ENCODE peak calls at places on chromosomes 5 and 9, in six cellular contexts. X, T, L, M, P and B are unnamed samples.

GRCh38 chr9:948497-948896 is 28.0 kb upstream of the DMRT3 start:
- DNase-seq in P (no peak), X (no peak), M (no peak), L (no peak), T (no peak), B (no peak)

GRCh38 chr5:166926098-166926497 is 1365.3 kb upstream of the WWC1 start:
- DNase-seq in X (no peak), T (no peak), P (no peak), L (no peak), M (no peak), B (no peak)

GRCh38 chr9:135440620-135441019 is 39.0 kb upstream of the PPP1R26 start:
- DNase-seq in X (no peak), P (no peak), M (peak), T (no peak), L (no peak), B (no peak)

GRCh38 chr5:147754372-147755122 is 28.0 kb downstream of the JAKMIP2 start:
- DNase-seq in L (no peak), T (no peak), X (no peak), M (no peak), P (no peak), B (no peak)

GRCh38 chr5:178281321-178281720 is 48.7 kb upstream of the PHYKPL start:
- DNase-seq in T (no peak), L (no peak), P (no peak), X (no peak), M (no peak), B (no peak)

GRCh38 chr9:83041771-83042170 is 21.2 kb downstream of the RASEF start:
- DNase-seq in M (no peak), X (no peak), T (no peak), P (no peak), L (no peak), B (no peak)

GRCh38 chr5:120134944-120135343 is 329.2 kb upstream of the PRR16 start:
- DNase-seq in X (no peak), T (no peak), L (no peak), M (no peak), P (no peak), B (no peak)

GRCh38 chr5:151213803-151214613 is 9.9 kb downstream of the CCDC69 start:
- DNase-seq in X (no peak), M (peak), P (peak), L (peak), T (peak), B (peak)

GRCh38 chr9:16553869-16554540 is 316.5 kb downstream of the BNC2 start:
- DNase-seq in T (no peak), X (no peak), L (no peak), P (no peak), M (no peak), B (no peak)

GRCh38 chr9:37385286-37385685 is 37.2 kb upstream of the GRHPR start:
- DNase-seq in X (no peak), L (no peak), T (no peak), M (no peak), P (no peak), B (no peak)

GRCh38 chr5:60403343-60404006 is 296.5 kb downstream of the DEPDC1B start:
- DNase-seq in P (peak), X (no peak), L (no peak), M (no peak), T (no peak), B (no peak)

GRCh38 chr9:106927916-106928315 is 65.0 kb downstream of the ZNF462 start:
- DNase-seq in M (no peak), L (no peak), X (no peak), P (no peak), T (no peak), B (no peak)

GRCh38 chr9:91755761-91756638 is 194.0 kb downstream of the ROR2 start:
- DNase-seq in L (no peak), X (no peak), M (no peak), T (no peak), P (no peak), B (no peak)

GRCh38 chr5:38847549-38848341 is 1.9 kb downstream of the OSMR start:
- DNase-seq in L (no peak), T (no peak), P (no peak), M (no peak), X (no peak), B (no peak)

GRCh38 chr5:149466457-149466972 is 84.7 kb downstream of the CSNK1A1 start:
- DNase-seq in M (no peak), X (no peak), T (no peak), L (peak), P (no peak), B (no peak)

GRCh38 chr5:131783357-131783756 is 13.5 kb downstream of the FNIP1 start:
- DNase-seq in T (no peak), P (no peak), M (no peak), L (no peak), X (no peak), B (no peak)

GRCh38 chr5:168324864-168325615 is 33.6 kb downstream of the WWC1 start:
- DNase-seq in X (no peak), M (no peak), T (no peak), P (peak), L (no peak), B (no peak)

GRCh38 chr5:14247054-14247386 is 103.9 kb downstream of the TRIO start:
- DNase-seq in X (no peak), L (no peak), P (no peak), M (no peak), T (no peak), B (no peak)

GRCh38 chr9:15416880-15417279 is 5.8 kb upstream of the SNAPC3 start:
- DNase-seq in P (no peak), M (peak), X (peak), T (no peak), L (peak), B (no peak)

GRCh38 chr5:37926732-37927131 is 86.9 kb upstream of the GDNF start:
- DNase-seq in L (no peak), T (no peak), X (no peak), P (no peak), M (no peak), B (no peak)

GRCh38 chr5:134289509-134290113 is 63.7 kb upstream of the PPP2CA start:
- DNase-seq in P (no peak), X (peak), L (peak), M (peak), T (peak), B (peak)

GRCh38 chr9:12916037-12916436 is 141.2 kb downstream of the LURAP1L start:
- DNase-seq in X (no peak), T (no peak), L (no peak), P (no peak), M (no peak), B (no peak)

GRCh38 chr5:140141241-140141640 is 15.5 kb downstream of the IGIP start:
- DNase-seq in X (peak), T (no peak), L (no peak), M (no peak), P (peak), B (no peak)

GRCh38 chr5:133664422-133664821 is 52.1 kb upstream of the FSTL4 start:
- DNase-seq in M (no peak), X (no peak), L (no peak), T (no peak), P (no peak), B (no peak)

GRCh38 chr5:124658867-124659557 is 87.4 kb downstream of the ZNF608 start:
- DNase-seq in P (no peak), T (no peak), X (no peak), L (no peak), M (no peak), B (no peak)

GRCh38 chr9:116288658-116289057 is 135.1 kb downstream of the PAPPA start:
- DNase-seq in M (no peak), L (peak), P (no peak), T (no peak), X (peak), B (no peak)

GRCh38 chr5:31033295-31033694 is 160.2 kb upstream of the CDH6 start:
- DNase-seq in L (no peak), P (no peak), X (no peak), T (no peak), M (no peak), B (no peak)

GRCh38 chr5:61301345-61301744 is 30.7 kb upstream of the ZSWIM6 start:
- DNase-seq in L (no peak), M (no peak), P (no peak), T (no peak), X (peak), B (no peak)

GRCh38 chr5:81183811-81184748 is 49.0 kb upstream of the CKMT2 start:
- DNase-seq in T (no peak), P (no peak), M (no peak), L (no peak), X (no peak), B (no peak)

GRCh38 chr5:134584662-134585061 is 48.0 kb downstream of the SAR1B start:
- DNase-seq in X (no peak), M (no peak), T (no peak), L (no peak), P (no peak), B (no peak)

GRCh38 chr9:127763918-127764384 is 14.5 kb downstream of the SH2D3C start:
- DNase-seq in X (no peak), P (no peak), L (peak), T (peak), M (peak), B (peak)

GRCh38 chr5:156824800-156825199 is 25.3 kb upstream of the PPP1R2B start:
- DNase-seq in T (no peak), P (no peak), L (peak), M (no peak), X (peak), B (no peak)

GRCh38 chr5:14486486-14486885 is 95.1 kb upstream of the OTULINL start:
- DNase-seq in T (no peak), X (no peak), L (no peak), P (no peak), M (no peak), B (no peak)

GRCh38 chr5:18113724-18114123 is 479.5 kb downstream of the TAF11L14 start:
- DNase-seq in T (no peak), M (no peak), P (no peak), L (no peak), X (no peak), B (no peak)

GRCh38 chr9:129497837-129498450 is 123.0 kb downstream of the C9orf50 start:
- DNase-seq in L (peak), P (no peak), M (no peak), X (no peak), T (no peak), B (peak)

GRCh38 chr9:22682536-22683392 is 236.1 kb downstream of the DMRTA1 start:
- DNase-seq in L (no peak), P (no peak), X (peak), T (no peak), M (no peak), B (no peak)

GRCh38 chr9:94804917-94805544 is 78.5 kb downstream of the AOPEP start:
- DNase-seq in T (no peak), X (no peak), P (no peak), M (no peak), L (no peak), B (no peak)
- TF ChIP-seq CTCF in T (no peak), X (no peak), P (no peak), M (no peak), L (no peak), B (no peak)

DNA sequence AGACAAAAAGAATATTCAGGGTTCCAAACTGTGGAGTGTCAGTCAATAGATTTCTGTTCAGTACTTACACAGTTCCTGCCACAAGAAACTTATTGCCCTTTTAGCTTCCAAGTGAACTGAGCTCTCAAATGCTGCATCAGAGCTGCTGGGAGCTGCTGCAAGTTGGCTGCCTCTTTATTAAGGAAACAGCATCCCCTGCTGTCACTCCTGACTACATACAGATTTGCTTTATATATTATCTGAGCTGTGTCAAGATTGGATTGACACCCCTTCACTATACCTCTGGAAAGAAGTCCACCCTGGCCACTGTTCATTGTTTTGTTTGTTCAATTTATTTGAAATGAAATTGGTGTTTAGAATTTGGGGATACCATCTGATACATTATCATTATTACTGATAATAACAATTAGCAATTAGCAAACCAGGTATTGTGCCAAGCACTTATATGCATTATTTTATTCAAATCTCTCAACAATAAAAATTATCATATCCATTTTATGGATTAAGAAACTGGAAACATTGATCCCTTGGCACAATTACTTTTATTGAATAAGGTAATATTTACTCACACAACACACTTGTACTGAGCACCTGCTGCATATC is 16.4 kb upstream of the C5orf58 start:
- DNase-seq in L (peak), P (no peak), M (peak), T (no peak), X (no peak), B (no peak)
- TF ChIP-seq CTCF in L (peak), P (no peak), M (peak), T (peak), X (peak), B (no peak)

GRCh38 chr5:101009758-101010519 is 106.9 kb upstream of the ST8SIA4 start:
- DNase-seq in X (no peak), M (no peak), T (no peak), L (no peak), P (no peak), B (no peak)

GRCh38 chr5:101018299-101018698 is 115.2 kb upstream of the ST8SIA4 start:
- DNase-seq in L (no peak), M (no peak), T (no peak), X (no peak), P (no peak), B (no peak)

DNA sequence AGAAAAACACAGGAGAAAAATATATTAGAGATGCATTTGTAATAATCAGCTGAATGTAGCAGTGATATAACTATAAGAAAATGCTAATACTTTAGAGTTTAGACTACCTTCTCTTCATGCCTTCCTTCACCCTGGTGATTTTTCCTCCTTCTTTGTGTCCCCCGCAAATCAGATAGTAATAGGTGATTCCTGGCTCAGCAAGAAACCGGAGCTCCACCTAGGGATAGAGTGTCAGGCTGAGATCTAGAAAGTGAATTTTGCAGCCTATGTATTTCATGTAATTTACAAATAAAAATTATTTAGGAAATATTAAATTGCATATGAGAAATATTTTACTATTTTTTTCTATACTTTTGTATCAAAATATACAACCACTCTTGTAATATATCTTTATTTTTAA is 109.8 kb upstream of the ST8SIA4 start:
- DNase-seq in P (no peak), X (no peak), L (no peak), T (no peak), M (no peak), B (no peak)
- TF ChIP-seq CTCF in P (no peak), X (no peak), L (no peak), T (no peak), M (no peak), B (no peak)

GRCh38 chr5:78364005-78364404 is 3.6 kb downstream of the SCAMP1 start:
- DNase-seq in P (no peak), M (no peak), X (no peak), T (no peak), L (no peak), B (no peak)

GRCh38 chr5:78373231-78373630 is 12.8 kb downstream of the SCAMP1 start:
- DNase-seq in T (no peak), X (no peak), P (no peak), M (no peak), L (no peak), B (no peak)

GRCh38 chr5:78362220-78362619 is 1.8 kb downstream of the SCAMP1 start:
- DNase-seq in M (no peak), P (no peak), T (no peak), X (no peak), L (no peak), B (no peak)

GRCh38 chr5:78369680-78370079 is 9.3 kb downstream of the SCAMP1 start:
- DNase-seq in T (no peak), X (no peak), L (no peak), P (no peak), M (no peak), B (no peak)

DNA sequence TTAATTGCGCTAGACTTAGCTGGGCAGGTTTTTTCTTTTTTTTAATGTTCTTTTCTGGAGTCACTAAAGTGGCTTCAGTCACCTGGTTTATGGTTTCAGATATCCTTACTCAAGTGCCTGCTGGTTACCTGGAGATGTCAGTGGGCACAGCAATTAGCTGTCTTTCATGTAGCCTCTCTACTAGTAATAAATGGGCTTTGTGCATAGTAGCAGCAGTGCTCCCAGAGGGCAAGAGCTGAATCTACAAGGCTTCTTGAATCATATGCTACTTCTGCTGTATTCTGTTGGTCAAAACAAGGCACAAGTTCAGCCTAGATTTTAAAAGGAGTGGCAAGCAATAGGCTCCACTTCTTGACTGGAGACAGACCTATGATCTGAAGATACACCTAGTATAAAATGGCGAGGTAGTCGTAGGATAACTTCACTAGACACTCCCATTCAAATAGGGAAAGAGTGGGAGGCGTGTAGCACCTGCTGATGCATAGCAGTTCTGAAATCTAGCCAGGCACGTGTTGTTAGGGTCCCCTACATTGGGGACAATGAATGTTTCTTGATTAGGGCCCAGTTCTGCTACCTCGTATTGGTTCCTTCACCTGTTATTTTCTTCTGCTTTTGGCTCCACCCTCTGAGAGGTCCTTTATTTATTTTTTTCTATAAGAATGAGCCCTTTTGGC is 7.0 kb downstream of the SCAMP1 start:
- DNase-seq in M (no peak), X (no peak), L (no peak), P (no peak), T (no peak), B (no peak)
- TF ChIP-seq CTCF in M (no peak), X (no peak), L (no peak), P (no peak), T (no peak), B (no peak)

GRCh38 chr9:114879165-114879564 is 51.2 kb downstream of the TNFSF8 start:
- DNase-seq in P (no peak), M (no peak), X (no peak), T (no peak), L (no peak), B (no peak)
- TF ChIP-seq CTCF in P (no peak), M (no peak), X (no peak), T (no peak), L (no peak), B (no peak)

GRCh38 chr5:11247224-11247623 is 486.2 kb upstream of the DAP start:
- DNase-seq in X (no peak), M (no peak), L (no peak), T (no peak), P (no peak), B (no peak)
- TF ChIP-seq CTCF in X (no peak), M (no peak), L (no peak), T (no peak), P (no peak), B (no peak)

GRCh38 chr5:73295447-73295846 is 122.5 kb downstream of the TMEM174 start:
- DNase-seq in T (no peak), M (no peak), P (no peak), X (no peak), L (no peak), B (no peak)
- TF ChIP-seq CTCF in T (no peak), M (no peak), P (no peak), X (peak), L (no peak), B (no peak)

GRCh38 chr5:20574576-20574975 is 586.6 kb upstream of the CDH18 start:
- DNase-seq in L (no peak), P (no peak), M (no peak), T (no peak), X (no peak), B (no peak)

GRCh38 chr5:20575515-20575914 is 587.5 kb upstream of the CDH18 start:
- DNase-seq in M (no peak), P (no peak), X (no peak), T (no peak), L (no peak), B (no peak)

GRCh38 chr5:20570486-20570885 is 582.5 kb upstream of the CDH18 start:
- DNase-seq in P (no peak), X (no peak), M (no peak), L (no peak), T (no peak), B (no peak)

GRCh38 chr5:20572560-20572959 is 584.6 kb upstream of the CDH18 start:
- DNase-seq in P (no peak), X (no peak), M (no peak), T (no peak), L (no peak), B (no peak)
- TF ChIP-seq CTCF in P (no peak), X (peak), M (no peak), T (no peak), L (no peak), B (no peak)